ENCODE peak calls at places on chromosomes 6 and 20, in six cellular contexts. R is right cardiac atrium, Q is brain microvascular endothelial cell, T is cardiac muscle cell, P is mammary epithelial cell, Y is MM.1S. Z is an unnamed sample.

GRCh38 chr6:137370871-137371633 is 123.1 kb downstream of the OLIG3 start:
- DNase-seq in Q (no peak), R (no peak), P (no peak), T (no peak), Y (peak; percentile 42), Z (no peak)

GRCh38 chr6:88492824-88493223 is 326.7 kb upstream of the CNR1 start:
- DNase-seq in R (no peak), Y (peak; percentile 15), P (no peak), T (peak; percentile 53), Q (peak; percentile 36), Z (no peak)

GRCh38 chr6:105135907-105136432 is 43.8 kb downstream of the POPDC3 start:
- DNase-seq in T (peak; percentile 35), Y (no peak), Q (peak; percentile 2), R (no peak), P (peak; percentile 34), Z (no peak)

GRCh38 chr6:62819640-62820039 is 391.6 kb upstream of the FKBP1C start:
- DNase-seq in Y (no peak), Q (no peak), T (no peak), R (no peak), P (no peak), Z (no peak)

GRCh38 chr6:43730634-43731033 is 39.4 kb upstream of the VEGFA start:
- DNase-seq in Q (no peak), P (no peak), R (no peak), Y (no peak), T (no peak), Z (no peak)

GRCh38 chr6:106165885-106166485 is 79.8 kb downstream of the PRDM1 start:
- DNase-seq in R (no peak), Y (peak; percentile 63), P (peak; percentile 65), Q (peak; percentile 21), T (no peak), Z (peak; percentile 60)

GRCh38 chr6:151663559-151663958 is 143.9 kb upstream of the ESR1 start:
- DNase-seq in T (no peak), Q (no peak), P (no peak), Y (no peak), R (no peak), Z (no peak)

GRCh38 chr6:33344771-33345697 is 27.5 kb upstream of the ZBTB22 start:
- DNase-seq in Y (peak; percentile 89), P (peak; percentile 76), Q (peak; percentile 69), T (peak; percentile 84), R (peak; percentile 58), Z (peak; percentile 39)

GRCh38 chr6:116974942-116975341 is 97.9 kb downstream of the RFX6 start:
- DNase-seq in Q (no peak), Y (no peak), T (no peak), P (no peak), R (no peak), Z (no peak)

GRCh38 chr6:109434456-109434855 is 6.0 kb downstream of the PPIL6 start:
- DNase-seq in T (peak; percentile 60), R (no peak), Y (no peak), P (no peak), Q (no peak), Z (no peak)

GRCh38 chr6:84615987-84616386 is 148.4 kb downstream of the TBX18 start:
- DNase-seq in Y (no peak), Q (no peak), P (no peak), R (no peak), T (no peak), Z (no peak)

GRCh38 chr6:157535354-157536217 is 154.6 kb downstream of the ZDHHC14 start:
- DNase-seq in Q (peak; percentile 11), R (no peak), P (peak; percentile 91), Y (no peak), T (peak; percentile 65), Z (no peak)

GRCh38 chr6:38997128-38997761 is 51.3 kb upstream of the GLP1R start:
- DNase-seq in T (peak; percentile 45), R (peak; percentile 22), Y (no peak), P (peak; percentile 3), Q (peak; percentile 25), Z (no peak)

GRCh38 chr6:137827411-137827940 is 39.6 kb upstream of the TNFAIP3 start:
- DNase-seq in T (no peak), Q (no peak), P (peak; percentile 71), R (no peak), Y (no peak), Z (no peak)

GRCh38 chr6:181049-181654 is 111.1 kb upstream of the DUSP22 start:
- DNase-seq in Y (peak; percentile 70), R (no peak), P (no peak), T (no peak), Q (no peak), Z (no peak)
- H3K4me3 ChIP-seq in Y (peak overlapping the region; percentile 21), R (no peak overlapping the region), P (no peak overlapping the region), T (no peak overlapping the region), Q (no peak overlapping the region), Z (no peak overlapping the region)

DNA sequence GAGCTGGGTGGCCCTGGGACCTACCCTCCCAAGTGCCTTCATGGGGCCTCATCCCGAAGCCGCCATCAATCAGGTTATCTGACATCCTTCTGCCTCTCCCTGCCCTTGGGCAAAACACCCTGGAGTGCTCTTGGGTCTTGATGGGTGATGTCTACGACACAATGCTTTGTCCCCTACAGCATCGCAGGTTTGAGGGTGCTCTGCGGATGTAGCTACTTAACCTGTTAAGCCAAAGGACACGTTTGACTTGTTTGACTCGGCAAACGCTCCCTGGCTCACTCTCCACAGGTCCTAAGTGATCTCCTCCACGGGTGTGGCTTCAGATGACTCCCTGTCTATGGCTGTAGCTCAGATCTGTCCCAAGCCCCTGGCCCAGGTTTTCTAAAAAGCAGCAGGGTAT is 35.6 kb downstream of the TBC1D7 start:
- DNase-seq in P (no peak), T (no peak), R (no peak), Q (no peak), Y (no peak), Z (no peak)
- H3K27ac ChIP-seq in P (no peak overlapping the region), T (peak overlapping the region; percentile 13), R (no peak overlapping the region), Q (no peak overlapping the region), Y (no peak overlapping the region), Z (no peak overlapping the region)

DNA sequence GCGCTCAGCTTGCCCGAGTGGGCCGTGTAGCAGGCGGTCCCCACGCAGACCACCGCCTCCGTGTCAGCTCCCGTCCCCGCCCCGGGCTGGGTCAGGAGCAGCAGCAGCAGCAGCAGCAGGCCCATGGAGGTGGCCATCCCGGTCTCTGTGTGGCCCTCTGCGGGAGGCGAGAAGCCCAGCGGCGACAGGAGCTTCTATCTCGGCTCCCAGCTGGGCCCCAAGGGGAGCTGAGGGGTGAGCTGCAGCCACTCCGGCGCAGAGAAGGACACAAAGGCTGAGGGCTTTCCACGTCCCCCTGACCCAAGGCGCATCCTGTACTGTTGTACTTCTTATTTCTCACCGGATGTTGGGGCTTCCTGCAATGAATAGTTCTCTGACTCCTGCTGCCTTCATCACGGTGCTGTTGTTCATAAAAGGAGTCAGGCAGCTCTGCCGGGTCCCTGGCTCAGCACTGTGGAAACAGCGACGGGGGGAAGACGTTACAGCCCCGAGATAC is at the start of gene CD93:
- DNase-seq in T (peak; percentile 67), Q (peak; percentile 58), P (no peak), Y (no peak), R (peak; percentile 71), Z (no peak)
- H3K4me3 ChIP-seq in T (no peak within 1 kb of the TSS), Q (no peak within 1 kb of the TSS), P (no peak within 1 kb of the TSS), Y (no peak within 1 kb of the TSS), R (peak within 1 kb of the TSS; percentile 37), Z (no peak within 1 kb of the TSS)

GRCh38 chr6:114713690-114714089 is 370.9 kb upstream of the HS3ST5 start:
- DNase-seq in T (no peak), P (no peak), Y (no peak), R (no peak), Q (no peak), Z (no peak)
- H3K27ac ChIP-seq in T (no peak overlapping the region), P (no peak overlapping the region), Y (no peak overlapping the region), R (no peak overlapping the region), Q (no peak overlapping the region), Z (no peak overlapping the region)

DNA sequence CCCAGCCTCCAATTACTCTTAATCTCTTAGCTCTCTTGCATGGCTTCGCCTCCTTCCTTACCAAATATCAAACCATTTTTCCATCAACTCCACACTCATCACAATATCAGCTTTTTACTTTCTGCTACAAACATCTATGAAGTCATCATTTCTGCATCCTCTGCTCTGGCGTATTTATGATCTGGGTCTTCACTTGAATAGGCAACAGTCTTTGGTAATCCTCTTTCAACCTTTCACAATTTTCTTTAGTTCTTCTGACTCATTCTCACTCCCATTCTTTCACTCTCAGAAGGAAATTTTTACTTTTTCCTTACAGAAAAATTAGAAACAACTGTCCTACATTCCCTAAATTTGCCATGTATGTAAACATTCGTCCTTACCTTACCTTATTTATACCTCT is 522.4 kb downstream of the HDGFL1 start:
- DNase-seq in R (no peak), Q (no peak), P (no peak), T (peak; percentile 29), Y (no peak), Z (no peak)
- H3K4me3 ChIP-seq in R (no peak overlapping the region), Q (no peak overlapping the region), P (no peak overlapping the region), T (no peak overlapping the region), Y (no peak overlapping the region), Z (no peak overlapping the region)

DNA sequence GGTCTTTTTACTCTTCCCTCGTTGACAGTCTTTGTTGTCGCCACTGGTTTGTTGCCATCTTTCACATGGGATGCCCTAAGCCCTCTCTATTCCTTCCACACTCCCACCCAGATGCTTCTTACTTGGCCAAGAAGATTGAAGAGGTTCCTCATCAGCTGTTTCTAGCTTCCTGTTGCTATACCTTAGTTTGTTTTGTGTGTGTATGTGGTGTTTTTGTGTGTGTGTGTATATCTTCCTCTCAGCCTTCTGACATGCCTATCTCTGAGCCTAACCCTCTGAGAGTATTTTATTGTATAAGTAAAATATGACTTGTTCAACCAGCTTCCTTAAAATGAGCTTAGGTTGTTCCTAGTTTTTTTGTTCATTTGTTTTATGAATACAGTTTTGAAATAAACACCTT is 35.9 kb downstream of the ENPP1 start:
- DNase-seq in Y (no peak), R (no peak), Q (no peak), T (no peak), P (no peak), Z (no peak)
- H3K27ac ChIP-seq in Y (no peak overlapping the region), R (no peak overlapping the region), Q (no peak overlapping the region), T (no peak overlapping the region), P (no peak overlapping the region), Z (no peak overlapping the region)

GRCh38 chr6:150631982-150632642 is 32.4 kb downstream of the PLEKHG1 start:
- DNase-seq in P (no peak), Q (no peak), Y (no peak), T (no peak), R (no peak), Z (no peak)
- H3K4me3 ChIP-seq in P (no peak overlapping the region), Q (no peak overlapping the region), Y (no peak overlapping the region), T (no peak overlapping the region), R (no peak overlapping the region), Z (no peak overlapping the region)

Z was measured in AG04450.